ENCODE peak calls at places on chromosomes 5 and 9, in seven cellular contexts. One of them, this sample, is unnamed.

GRCh38 chr5:76376141-76376900 is 26.8 kb upstream of the IQGAP2 start:
- DNase-seq in kidney: no peak
- DNase-seq in tibial artery: no peak
- DNase-seq in ovary: no peak
- DNase-seq in fibroblast of mammary gland: no peak
- DNase-seq in transverse colon: no peak
- DNase-seq in AG09309: no peak
- DNase-seq in this sample: peak; percentile 36

GRCh38 chr9:134863941-134864820 is 16.4 kb upstream of the FCN2 start:
- DNase-seq in kidney: peak; percentile 59
- DNase-seq in tibial artery: peak; percentile 74
- DNase-seq in ovary: peak; percentile 30
- DNase-seq in fibroblast of mammary gland: peak; percentile 33
- DNase-seq in transverse colon: no peak
- DNase-seq in AG09309: no peak
- DNase-seq in this sample: no peak

GRCh38 chr5:171521219-171521633 is 101.8 kb downstream of the FGF18 start:
- DNase-seq in kidney: no peak
- DNase-seq in tibial artery: peak; percentile 81
- DNase-seq in ovary: peak; percentile 42
- DNase-seq in fibroblast of mammary gland: peak; percentile 94
- DNase-seq in transverse colon: no peak
- DNase-seq in AG09309: peak; percentile 84
- DNase-seq in this sample: peak; percentile 89

GRCh38 chr9:28820741-28821140 is 1247.5 kb upstream of the C9orf72 start:
- DNase-seq in kidney: no peak
- DNase-seq in tibial artery: no peak
- DNase-seq in ovary: no peak
- DNase-seq in fibroblast of mammary gland: no peak
- DNase-seq in transverse colon: no peak
- DNase-seq in AG09309: no peak
- DNase-seq in this sample: no peak

GRCh38 chr5:120304653-120305052 is 159.4 kb upstream of the PRR16 start:
- DNase-seq in kidney: no peak
- DNase-seq in tibial artery: no peak
- DNase-seq in ovary: no peak
- DNase-seq in fibroblast of mammary gland: peak; percentile 96
- DNase-seq in transverse colon: no peak
- DNase-seq in AG09309: peak; percentile 52
- DNase-seq in this sample: peak; percentile 81

GRCh38 chr9:128323192-128323730 is 622 bp downstream of the COQ4 start:
- DNase-seq in kidney: no peak
- DNase-seq in tibial artery: no peak
- DNase-seq in ovary: no peak
- DNase-seq in fibroblast of mammary gland: peak; percentile 47
- DNase-seq in transverse colon: no peak
- DNase-seq in AG09309: no peak
- DNase-seq in this sample: peak; percentile 28

GRCh38 chr5:133132717-133133116 is 80.9 kb downstream of the HSPA4 start:
- DNase-seq in kidney: no peak
- DNase-seq in tibial artery: no peak
- DNase-seq in ovary: no peak
- DNase-seq in fibroblast of mammary gland: no peak
- DNase-seq in transverse colon: no peak
- DNase-seq in AG09309: no peak
- DNase-seq in this sample: no peak

GRCh38 chr5:555058-555623 is 30.9 kb upstream of the SLC9A3 start:
- DNase-seq in kidney: peak; percentile 75
- DNase-seq in tibial artery: no peak
- DNase-seq in ovary: peak; percentile 11
- DNase-seq in fibroblast of mammary gland: no peak
- DNase-seq in transverse colon: peak; percentile 53
- DNase-seq in AG09309: no peak
- DNase-seq in this sample: no peak

GRCh38 chr5:159331099-159331973 is 1.0 kb upstream of the IL12B start:
- DNase-seq in kidney: peak; percentile 87
- DNase-seq in tibial artery: peak; percentile 72
- DNase-seq in ovary: peak; percentile 47
- DNase-seq in fibroblast of mammary gland: peak; percentile 45
- DNase-seq in transverse colon: peak; percentile 77
- DNase-seq in AG09309: no peak
- DNase-seq in this sample: peak; percentile 50

GRCh38 chr9:135575995-135576631 is 14.6 kb downstream of the PAEP start:
- DNase-seq in kidney: no peak
- DNase-seq in tibial artery: no peak
- DNase-seq in ovary: no peak
- DNase-seq in fibroblast of mammary gland: no peak
- DNase-seq in transverse colon: no peak
- DNase-seq in AG09309: no peak
- DNase-seq in this sample: no peak

GRCh38 chr9:114366334-114367128 is 21.3 kb downstream of the AKNA start:
- DNase-seq in kidney: peak; percentile 57
- DNase-seq in tibial artery: no peak
- DNase-seq in ovary: no peak
- DNase-seq in fibroblast of mammary gland: peak; percentile 88
- DNase-seq in transverse colon: peak; percentile 47
- DNase-seq in AG09309: peak; percentile 79
- DNase-seq in this sample: peak; percentile 30

GRCh38 chr5:159971931-159972461 is 36.9 kb upstream of the TTC1 start:
- DNase-seq in kidney: peak; percentile 75
- DNase-seq in tibial artery: no peak
- DNase-seq in ovary: no peak
- DNase-seq in fibroblast of mammary gland: no peak
- DNase-seq in transverse colon: peak; percentile 23
- DNase-seq in AG09309: no peak
- DNase-seq in this sample: peak; percentile 40

GRCh38 chr5:127517110-127517479 is 345 bp upstream of the PRRC1 start:
- DNase-seq in kidney: peak; percentile 61
- DNase-seq in tibial artery: no peak
- DNase-seq in ovary: no peak
- DNase-seq in fibroblast of mammary gland: peak; percentile 68
- DNase-seq in transverse colon: no peak
- DNase-seq in AG09309: no peak
- DNase-seq in this sample: no peak

GRCh38 chr5:165029471-165029870 is 1524.1 kb downstream of the MAT2B start:
- DNase-seq in kidney: no peak
- DNase-seq in tibial artery: no peak
- DNase-seq in ovary: no peak
- DNase-seq in fibroblast of mammary gland: peak; percentile 0
- DNase-seq in transverse colon: peak; percentile 7
- DNase-seq in AG09309: no peak
- DNase-seq in this sample: peak; percentile 15

GRCh38 chr5:154943527-154943926 is 2.7 kb downstream of the MRPL22 start:
- DNase-seq in kidney: no peak
- DNase-seq in tibial artery: no peak
- DNase-seq in ovary: no peak
- DNase-seq in fibroblast of mammary gland: no peak
- DNase-seq in transverse colon: no peak
- DNase-seq in AG09309: no peak
- DNase-seq in this sample: no peak
- H3K4me3 ChIP-seq in kidney: no peak overlapping the region
- H3K4me3 ChIP-seq in tibial artery: no peak overlapping the region
- H3K4me3 ChIP-seq in ovary: no peak overlapping the region
- H3K4me3 ChIP-seq in fibroblast of mammary gland: no peak overlapping the region
- H3K4me3 ChIP-seq in transverse colon: no peak overlapping the region
- H3K4me3 ChIP-seq in AG09309: no peak overlapping the region
- H3K4me3 ChIP-seq in this sample: no peak overlapping the region

GRCh38 chr9:16135916-16136315 is 583.1 kb downstream of the CCDC171 start:
- DNase-seq in kidney: no peak
- DNase-seq in tibial artery: no peak
- DNase-seq in ovary: no peak
- DNase-seq in fibroblast of mammary gland: no peak
- DNase-seq in transverse colon: no peak
- DNase-seq in AG09309: no peak
- DNase-seq in this sample: no peak

GRCh38 chr9:16134351-16134750 is 581.5 kb downstream of the CCDC171 start:
- DNase-seq in kidney: no peak
- DNase-seq in tibial artery: no peak
- DNase-seq in ovary: no peak
- DNase-seq in fibroblast of mammary gland: no peak
- DNase-seq in transverse colon: no peak
- DNase-seq in AG09309: no peak
- DNase-seq in this sample: peak; percentile 79

GRCh38 chr9:16132513-16132912 is 579.7 kb downstream of the CCDC171 start:
- DNase-seq in kidney: no peak
- DNase-seq in tibial artery: no peak
- DNase-seq in ovary: no peak
- DNase-seq in fibroblast of mammary gland: peak; percentile 52
- DNase-seq in transverse colon: no peak
- DNase-seq in AG09309: peak; percentile 47
- DNase-seq in this sample: no peak

GRCh38 chr9:16133032-16133431 is 580.2 kb downstream of the CCDC171 start:
- DNase-seq in kidney: no peak
- DNase-seq in tibial artery: no peak
- DNase-seq in ovary: no peak
- DNase-seq in fibroblast of mammary gland: no peak
- DNase-seq in transverse colon: no peak
- DNase-seq in AG09309: no peak
- DNase-seq in this sample: no peak

GRCh38 chr9:16133556-16134227 is 580.8 kb downstream of the CCDC171 start:
- DNase-seq in kidney: peak; percentile 76
- DNase-seq in tibial artery: peak; percentile 74
- DNase-seq in ovary: peak; percentile 57
- DNase-seq in fibroblast of mammary gland: peak; percentile 67
- DNase-seq in transverse colon: peak; percentile 20
- DNase-seq in AG09309: no peak
- DNase-seq in this sample: peak; percentile 92
- TF ChIP-seq CTCF in kidney: peak; percentile 53
- TF ChIP-seq CTCF in tibial artery: peak; percentile 51
- TF ChIP-seq CTCF in ovary: no peak
- TF ChIP-seq CTCF in fibroblast of mammary gland: peak; percentile 60
- TF ChIP-seq CTCF in transverse colon: peak; percentile 52
- TF ChIP-seq CTCF in AG09309: peak; percentile 61
- TF ChIP-seq CTCF in this sample: peak; percentile 66

GRCh38 chr5:51387854-51388320 is 4.6 kb downstream of the ISL1 start:
- DNase-seq in kidney: no peak
- DNase-seq in tibial artery: no peak
- DNase-seq in ovary: no peak
- DNase-seq in fibroblast of mammary gland: no peak
- DNase-seq in transverse colon: no peak
- DNase-seq in AG09309: no peak
- DNase-seq in this sample: peak; percentile 49

GRCh38 chr5:51389326-51389581 is 6.0 kb downstream of the ISL1 start:
- DNase-seq in kidney: no peak
- DNase-seq in tibial artery: no peak
- DNase-seq in ovary: no peak
- DNase-seq in fibroblast of mammary gland: no peak
- DNase-seq in transverse colon: no peak
- DNase-seq in AG09309: no peak
- DNase-seq in this sample: no peak

GRCh38 chr5:51385214-51385613 is 2.0 kb downstream of the ISL1 start:
- DNase-seq in kidney: no peak
- DNase-seq in tibial artery: no peak
- DNase-seq in ovary: no peak
- DNase-seq in fibroblast of mammary gland: no peak
- DNase-seq in transverse colon: no peak
- DNase-seq in AG09309: no peak
- DNase-seq in this sample: no peak

GRCh38 chr5:51388488-51389325 is 5.5 kb downstream of the ISL1 start:
- DNase-seq in kidney: no peak
- DNase-seq in tibial artery: no peak
- DNase-seq in ovary: no peak
- DNase-seq in fibroblast of mammary gland: no peak
- DNase-seq in transverse colon: no peak
- DNase-seq in AG09309: no peak
- DNase-seq in this sample: no peak

DNA sequence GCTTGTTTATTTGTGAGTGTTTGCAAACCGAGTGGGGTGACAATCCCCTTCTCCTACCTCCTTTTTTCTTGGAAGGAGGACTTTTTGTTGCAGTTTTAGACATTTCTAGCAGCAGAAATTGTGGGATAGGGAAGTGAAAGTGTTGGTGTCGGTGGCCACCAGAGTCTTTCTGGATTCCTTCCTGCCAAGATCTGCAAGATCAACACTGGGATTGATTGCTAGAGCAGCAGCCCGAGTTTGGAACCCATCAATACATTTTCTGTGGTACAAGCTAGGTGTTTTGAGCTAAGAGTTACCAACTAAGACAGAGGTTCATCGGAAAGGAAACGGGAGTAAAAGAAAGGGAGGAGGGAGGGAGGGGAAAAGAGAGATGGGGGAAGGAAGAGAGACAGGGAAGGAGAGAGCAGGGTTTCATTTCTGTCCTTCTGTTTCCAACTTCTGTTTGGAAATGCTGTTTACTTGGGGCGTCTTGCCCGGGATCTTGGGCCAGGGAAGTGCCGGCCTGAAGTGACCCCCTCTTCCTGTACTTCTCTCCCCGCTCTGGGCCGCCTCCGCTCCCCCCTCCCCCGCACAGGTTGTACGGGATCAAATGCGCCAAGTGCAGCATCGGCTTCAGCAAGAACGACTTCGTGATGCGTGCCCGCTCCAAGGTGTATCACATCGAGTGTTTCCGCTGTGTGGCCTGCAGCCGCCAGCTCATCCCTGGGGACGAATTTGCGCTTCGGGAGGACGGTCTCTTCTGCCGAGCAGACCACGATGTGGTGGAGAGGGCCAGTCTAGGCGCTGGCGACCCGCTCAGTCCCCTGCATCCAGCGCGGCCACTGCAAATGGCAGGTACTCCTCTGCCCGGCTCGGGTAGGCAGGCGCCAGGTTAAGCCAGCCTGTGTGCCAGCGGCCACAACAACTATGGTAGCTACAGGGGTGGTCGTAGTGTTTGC is 3.9 kb downstream of the ISL1 start:
- DNase-seq in kidney: no peak
- DNase-seq in tibial artery: no peak
- DNase-seq in ovary: no peak
- DNase-seq in fibroblast of mammary gland: no peak
- DNase-seq in transverse colon: no peak
- DNase-seq in AG09309: no peak
- DNase-seq in this sample: peak; percentile 62
- H3K4me3 ChIP-seq in kidney: no peak overlapping the region
- H3K4me3 ChIP-seq in tibial artery: peak overlapping the region; percentile 16
- H3K4me3 ChIP-seq in ovary: no peak overlapping the region
- H3K4me3 ChIP-seq in fibroblast of mammary gland: no peak overlapping the region
- H3K4me3 ChIP-seq in transverse colon: no peak overlapping the region
- H3K4me3 ChIP-seq in AG09309: no peak overlapping the region
- H3K4me3 ChIP-seq in this sample: peak overlapping the region; percentile 60

DNA sequence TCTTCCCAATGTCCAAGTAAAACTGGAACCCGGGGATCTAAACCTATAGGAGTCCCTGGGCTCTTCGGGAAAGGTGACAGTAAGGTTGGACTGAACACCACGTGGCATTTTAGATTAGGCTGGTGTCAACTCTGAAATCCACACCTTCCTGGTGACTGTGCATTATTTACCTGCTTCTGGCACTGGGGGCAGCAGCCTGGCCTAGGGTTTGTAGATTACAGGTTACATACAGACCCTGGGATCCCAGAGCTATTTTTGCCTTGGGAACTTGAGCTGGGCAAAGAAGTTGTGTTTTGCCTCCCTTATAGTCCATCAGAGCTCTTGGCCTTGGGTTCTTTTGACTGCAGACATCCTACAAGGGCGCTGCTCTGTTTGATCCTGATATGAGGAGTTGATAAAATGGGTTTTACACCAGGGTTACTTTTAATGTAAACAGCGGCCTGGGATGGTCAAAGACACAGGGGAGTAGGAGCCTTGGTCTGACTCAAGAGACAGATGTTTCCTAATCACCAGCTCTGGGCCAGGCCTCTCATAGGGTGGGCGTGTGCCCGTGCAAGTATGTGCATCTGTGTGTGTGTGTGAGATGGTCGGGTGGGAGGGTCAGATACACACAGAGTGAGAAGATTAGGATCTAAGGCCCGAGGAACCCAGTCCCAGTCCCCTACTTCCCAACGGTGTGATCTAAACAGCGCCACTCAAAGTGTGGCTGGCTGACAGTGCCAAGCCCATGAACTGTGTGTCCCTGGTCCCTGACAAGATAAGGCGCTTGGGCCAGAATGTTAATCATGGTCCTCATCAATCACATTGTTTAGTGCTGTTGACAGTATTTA is 173.4 kb downstream of the DAB2IP start:
- DNase-seq in kidney: no peak
- DNase-seq in tibial artery: no peak
- DNase-seq in ovary: no peak
- DNase-seq in fibroblast of mammary gland: peak; percentile 14
- DNase-seq in transverse colon: no peak
- DNase-seq in AG09309: no peak
- DNase-seq in this sample: no peak
- TF ChIP-seq CTCF in kidney: no peak
- TF ChIP-seq CTCF in tibial artery: no peak
- TF ChIP-seq CTCF in ovary: no peak
- TF ChIP-seq CTCF in fibroblast of mammary gland: no peak
- TF ChIP-seq CTCF in transverse colon: no peak
- TF ChIP-seq CTCF in AG09309: no peak
- TF ChIP-seq CTCF in this sample: no peak

This sample was measured in epithelial cell of esophagus.